ENCODE peak calls at places on chromosomes 6 and 20, in ten cellular contexts. One of them, this sample, is unnamed. For H3K27me3, the result is how much of the 10 kb centered on the place peaks cover.

GRCh38 chr6:15357832-15358231 is 112.0 kb downstream of the JARID2 start:
- ATAC-seq in left lung: no peak
- ATAC-seq in lower lobe of right lung: no peak
- ATAC-seq in right lobe of liver: no peak
- ATAC-seq in body of pancreas: no peak
- ATAC-seq in GM23338: no peak
- ATAC-seq in pancreas: no peak
- ATAC-seq in gastrocnemius medialis: no peak
- ATAC-seq in Panc1: no peak
- ATAC-seq in heart right ventricle: no peak
- ATAC-seq in this sample: no peak

GRCh38 chr6:20213271-20213798 is 1.1 kb upstream of the MBOAT1 start:
- ATAC-seq in GM23338: no peak
- ATAC-seq in body of pancreas: no peak
- ATAC-seq in pancreas: no peak
- ATAC-seq in right lobe of liver: no peak
- ATAC-seq in heart right ventricle: no peak
- ATAC-seq in lower lobe of right lung: no peak
- ATAC-seq in left lung: no peak
- ATAC-seq in gastrocnemius medialis: no peak
- ATAC-seq in Panc1: no peak
- ATAC-seq in this sample: no peak

GRCh38 chr6:149060300-149060984 is 257.1 kb upstream of the TAB2 start:
- ATAC-seq in heart right ventricle: peak
- ATAC-seq in gastrocnemius medialis: no peak
- ATAC-seq in left lung: peak
- ATAC-seq in body of pancreas: peak
- ATAC-seq in right lobe of liver: peak
- ATAC-seq in lower lobe of right lung: peak
- ATAC-seq in GM23338: peak
- ATAC-seq in pancreas: peak
- ATAC-seq in Panc1: peak
- ATAC-seq in this sample: no peak

GRCh38 chr20:9103955-9104354 is 35.1 kb downstream of the PLCB4 start:
- ATAC-seq in Panc1: no peak
- ATAC-seq in GM23338: no peak
- ATAC-seq in gastrocnemius medialis: no peak
- ATAC-seq in pancreas: no peak
- ATAC-seq in left lung: no peak
- ATAC-seq in lower lobe of right lung: no peak
- ATAC-seq in right lobe of liver: no peak
- ATAC-seq in heart right ventricle: no peak
- ATAC-seq in body of pancreas: no peak
- ATAC-seq in this sample: no peak

GRCh38 chr6:167479967-167480653 is 155.2 kb downstream of the TTLL2 start:
- ATAC-seq in gastrocnemius medialis: no peak
- ATAC-seq in pancreas: no peak
- ATAC-seq in GM23338: peak
- ATAC-seq in Panc1: no peak
- ATAC-seq in left lung: peak
- ATAC-seq in right lobe of liver: peak
- ATAC-seq in lower lobe of right lung: peak
- ATAC-seq in heart right ventricle: peak
- ATAC-seq in body of pancreas: no peak
- ATAC-seq in this sample: peak

GRCh38 chr20:58702161-58702510 is 9.5 kb downstream of the NPEPL1 start:
- ATAC-seq in heart right ventricle: no peak
- ATAC-seq in gastrocnemius medialis: no peak
- ATAC-seq in body of pancreas: no peak
- ATAC-seq in GM23338: no peak
- ATAC-seq in pancreas: no peak
- ATAC-seq in left lung: no peak
- ATAC-seq in right lobe of liver: no peak
- ATAC-seq in Panc1: no peak
- ATAC-seq in lower lobe of right lung: no peak
- ATAC-seq in this sample: no peak

GRCh38 chr6:28985396-28986164 is 19.5 kb downstream of the ZNF311 start:
- ATAC-seq in heart right ventricle: peak
- ATAC-seq in GM23338: peak
- ATAC-seq in gastrocnemius medialis: peak
- ATAC-seq in Panc1: peak
- ATAC-seq in right lobe of liver: peak
- ATAC-seq in body of pancreas: peak
- ATAC-seq in left lung: peak
- ATAC-seq in lower lobe of right lung: peak
- ATAC-seq in pancreas: peak
- ATAC-seq in this sample: peak

GRCh38 chr6:6646859-6647258 is 58.3 kb downstream of the LY86 start:
- ATAC-seq in Panc1: no peak
- ATAC-seq in GM23338: no peak
- ATAC-seq in gastrocnemius medialis: no peak
- ATAC-seq in heart right ventricle: no peak
- ATAC-seq in right lobe of liver: no peak
- ATAC-seq in lower lobe of right lung: no peak
- ATAC-seq in pancreas: no peak
- ATAC-seq in left lung: no peak
- ATAC-seq in body of pancreas: no peak
- ATAC-seq in this sample: no peak

GRCh38 chr6:30207619-30208295 is 5.4 kb downstream of the TRIM26 start:
- ATAC-seq in heart right ventricle: peak
- ATAC-seq in right lobe of liver: peak
- ATAC-seq in lower lobe of right lung: peak
- ATAC-seq in Panc1: no peak
- ATAC-seq in GM23338: peak
- ATAC-seq in body of pancreas: peak
- ATAC-seq in pancreas: no peak
- ATAC-seq in gastrocnemius medialis: no peak
- ATAC-seq in left lung: peak
- ATAC-seq in this sample: peak

GRCh38 chr20:24676353-24676977 is 207.0 kb downstream of the SYNDIG1 start:
- ATAC-seq in left lung: no peak
- ATAC-seq in heart right ventricle: no peak
- ATAC-seq in right lobe of liver: no peak
- ATAC-seq in gastrocnemius medialis: no peak
- ATAC-seq in lower lobe of right lung: no peak
- ATAC-seq in GM23338: no peak
- ATAC-seq in pancreas: no peak
- ATAC-seq in Panc1: no peak
- ATAC-seq in body of pancreas: no peak
- ATAC-seq in this sample: no peak

GRCh38 chr20:2509468-2509781 is 710 bp upstream of the ZNF343 start:
- ATAC-seq in Panc1: no peak
- ATAC-seq in GM23338: no peak
- ATAC-seq in body of pancreas: no peak
- ATAC-seq in gastrocnemius medialis: no peak
- ATAC-seq in heart right ventricle: no peak
- ATAC-seq in pancreas: no peak
- ATAC-seq in lower lobe of right lung: no peak
- ATAC-seq in left lung: no peak
- ATAC-seq in right lobe of liver: no peak
- ATAC-seq in this sample: no peak

GRCh38 chr20:2507875-2508630 is 662 bp downstream of the ZNF343 start:
- ATAC-seq in body of pancreas: no peak
- ATAC-seq in Panc1: peak
- ATAC-seq in right lobe of liver: peak
- ATAC-seq in gastrocnemius medialis: peak
- ATAC-seq in lower lobe of right lung: peak
- ATAC-seq in heart right ventricle: peak
- ATAC-seq in GM23338: peak
- ATAC-seq in pancreas: peak
- ATAC-seq in left lung: peak
- ATAC-seq in this sample: peak

GRCh38 chr20:2508631-2509467 is at the start of gene ZNF343:
- ATAC-seq in pancreas: peak
- ATAC-seq in gastrocnemius medialis: peak
- ATAC-seq in right lobe of liver: peak
- ATAC-seq in heart right ventricle: peak
- ATAC-seq in lower lobe of right lung: peak
- ATAC-seq in Panc1: peak
- ATAC-seq in body of pancreas: peak
- ATAC-seq in GM23338: peak
- ATAC-seq in left lung: peak
- ATAC-seq in this sample: peak

GRCh38 chr20:2507464-2507863 is 1.3 kb downstream of the ZNF343 start:
- ATAC-seq in lower lobe of right lung: no peak
- ATAC-seq in heart right ventricle: no peak
- ATAC-seq in GM23338: no peak
- ATAC-seq in right lobe of liver: no peak
- ATAC-seq in pancreas: no peak
- ATAC-seq in gastrocnemius medialis: no peak
- ATAC-seq in body of pancreas: no peak
- ATAC-seq in Panc1: no peak
- ATAC-seq in left lung: no peak
- ATAC-seq in this sample: no peak

DNA sequence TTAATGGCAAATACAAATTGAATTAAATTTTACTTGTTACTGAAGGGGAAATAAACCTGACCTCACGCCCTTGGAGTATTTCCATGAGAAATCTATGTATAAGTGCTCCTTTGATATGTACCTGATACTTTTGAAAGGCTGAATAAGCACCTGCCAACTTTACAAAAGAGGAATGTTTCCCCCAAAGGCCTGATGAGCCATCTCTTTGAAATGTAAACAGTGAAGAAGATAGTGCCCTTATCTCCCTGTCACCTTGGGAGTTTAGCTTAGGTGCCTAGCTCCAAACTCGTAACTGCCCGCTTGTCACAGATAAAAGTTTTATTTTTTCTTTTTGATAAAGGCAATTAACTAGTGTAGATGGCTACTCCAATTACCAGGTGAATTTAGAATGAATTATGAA is 1.1 kb upstream of the ZNF343 start:
- ATAC-seq in right lobe of liver: no peak
- ATAC-seq in gastrocnemius medialis: no peak
- ATAC-seq in lower lobe of right lung: no peak
- ATAC-seq in left lung: no peak
- ATAC-seq in GM23338: peak
- ATAC-seq in heart right ventricle: no peak
- ATAC-seq in Panc1: no peak
- ATAC-seq in body of pancreas: no peak
- ATAC-seq in pancreas: no peak
- ATAC-seq in this sample: no peak
- H3K27me3 ChIP-seq in right lobe of liver: under half
- H3K27me3 ChIP-seq in gastrocnemius medialis: under half
- H3K27me3 ChIP-seq in lower lobe of right lung: under half
- H3K27me3 ChIP-seq in left lung: under half
- H3K27me3 ChIP-seq in GM23338: half or more
- H3K27me3 ChIP-seq in heart right ventricle: under half
- H3K27me3 ChIP-seq in Panc1: under half
- H3K27me3 ChIP-seq in body of pancreas: under half
- H3K27me3 ChIP-seq in pancreas: under half
- H3K27me3 ChIP-seq in this sample: under half

GRCh38 chr20:21398505-21399057 is 1.3 kb upstream of the NKX2-4 start:
- ATAC-seq in left lung: no peak
- ATAC-seq in heart right ventricle: no peak
- ATAC-seq in Panc1: no peak
- ATAC-seq in gastrocnemius medialis: no peak
- ATAC-seq in pancreas: no peak
- ATAC-seq in body of pancreas: no peak
- ATAC-seq in GM23338: no peak
- ATAC-seq in lower lobe of right lung: no peak
- ATAC-seq in right lobe of liver: no peak
- ATAC-seq in this sample: no peak
- H3K27me3 ChIP-seq in left lung: half or more
- H3K27me3 ChIP-seq in heart right ventricle: half or more
- H3K27me3 ChIP-seq in Panc1: under half
- H3K27me3 ChIP-seq in gastrocnemius medialis: half or more
- H3K27me3 ChIP-seq in pancreas: under half
- H3K27me3 ChIP-seq in body of pancreas: under half
- H3K27me3 ChIP-seq in GM23338: half or more
- H3K27me3 ChIP-seq in lower lobe of right lung: half or more
- H3K27me3 ChIP-seq in right lobe of liver: under half
- H3K27me3 ChIP-seq in this sample: half or more

GRCh38 chr20:39810269-39810668 is 848.1 kb downstream of the DHX35 start:
- ATAC-seq in Panc1: no peak
- ATAC-seq in body of pancreas: no peak
- ATAC-seq in lower lobe of right lung: no peak
- ATAC-seq in heart right ventricle: no peak
- ATAC-seq in right lobe of liver: no peak
- ATAC-seq in pancreas: no peak
- ATAC-seq in gastrocnemius medialis: no peak
- ATAC-seq in left lung: no peak
- ATAC-seq in GM23338: no peak
- ATAC-seq in this sample: no peak

GRCh38 chr20:39812116-39812515 is 850.0 kb downstream of the DHX35 start:
- ATAC-seq in gastrocnemius medialis: no peak
- ATAC-seq in lower lobe of right lung: no peak
- ATAC-seq in right lobe of liver: no peak
- ATAC-seq in pancreas: no peak
- ATAC-seq in body of pancreas: no peak
- ATAC-seq in GM23338: no peak
- ATAC-seq in Panc1: no peak
- ATAC-seq in left lung: no peak
- ATAC-seq in heart right ventricle: no peak
- ATAC-seq in this sample: no peak

GRCh38 chr20:39813190-39813829 is 851.2 kb downstream of the DHX35 start:
- ATAC-seq in gastrocnemius medialis: no peak
- ATAC-seq in left lung: no peak
- ATAC-seq in Panc1: no peak
- ATAC-seq in lower lobe of right lung: no peak
- ATAC-seq in body of pancreas: no peak
- ATAC-seq in heart right ventricle: no peak
- ATAC-seq in pancreas: no peak
- ATAC-seq in right lobe of liver: no peak
- ATAC-seq in GM23338: no peak
- ATAC-seq in this sample: no peak
- H3K27me3 ChIP-seq in gastrocnemius medialis: under half
- H3K27me3 ChIP-seq in left lung: under half
- H3K27me3 ChIP-seq in Panc1: under half
- H3K27me3 ChIP-seq in lower lobe of right lung: under half
- H3K27me3 ChIP-seq in body of pancreas: under half
- H3K27me3 ChIP-seq in heart right ventricle: under half
- H3K27me3 ChIP-seq in pancreas: under half
- H3K27me3 ChIP-seq in right lobe of liver: under half
- H3K27me3 ChIP-seq in GM23338: under half
- H3K27me3 ChIP-seq in this sample: under half

GRCh38 chr6:159512104-159512503 is 180.9 kb downstream of the SOD2 start:
- ATAC-seq in body of pancreas: no peak
- ATAC-seq in lower lobe of right lung: peak
- ATAC-seq in Panc1: no peak
- ATAC-seq in left lung: peak
- ATAC-seq in GM23338: no peak
- ATAC-seq in pancreas: no peak
- ATAC-seq in gastrocnemius medialis: no peak
- ATAC-seq in heart right ventricle: no peak
- ATAC-seq in right lobe of liver: no peak
- ATAC-seq in this sample: no peak
- H3K27me3 ChIP-seq in body of pancreas: under half
- H3K27me3 ChIP-seq in lower lobe of right lung: under half
- H3K27me3 ChIP-seq in Panc1: under half
- H3K27me3 ChIP-seq in left lung: under half
- H3K27me3 ChIP-seq in GM23338: under half
- H3K27me3 ChIP-seq in pancreas: under half
- H3K27me3 ChIP-seq in gastrocnemius medialis: under half
- H3K27me3 ChIP-seq in heart right ventricle: under half
- H3K27me3 ChIP-seq in right lobe of liver: under half
- H3K27me3 ChIP-seq in this sample: under half

GRCh38 chr20:64107736-64108457 is 532 bp upstream of the NPBWR2 start:
- ATAC-seq in gastrocnemius medialis: no peak
- ATAC-seq in heart right ventricle: no peak
- ATAC-seq in right lobe of liver: no peak
- ATAC-seq in left lung: no peak
- ATAC-seq in GM23338: no peak
- ATAC-seq in pancreas: no peak
- ATAC-seq in body of pancreas: no peak
- ATAC-seq in lower lobe of right lung: no peak
- ATAC-seq in Panc1: no peak
- ATAC-seq in this sample: no peak
- H3K27me3 ChIP-seq in gastrocnemius medialis: under half
- H3K27me3 ChIP-seq in heart right ventricle: under half
- H3K27me3 ChIP-seq in right lobe of liver: under half
- H3K27me3 ChIP-seq in left lung: under half
- H3K27me3 ChIP-seq in GM23338: under half
- H3K27me3 ChIP-seq in pancreas: under half
- H3K27me3 ChIP-seq in body of pancreas: under half
- H3K27me3 ChIP-seq in lower lobe of right lung: under half
- H3K27me3 ChIP-seq in Panc1: under half
- H3K27me3 ChIP-seq in this sample: half or more

This sample was measured in gastroesophageal sphincter.